ENCODE peak calls at places on chromosomes 6 and 20, in six cellular contexts. One of them, this sample, is unnamed.
A peak's percentile ranks its signal among the peaks of the same experiment; 100 is the strongest.

GRCh38 chr6:96468681-96469224 is 52.9 kb upstream of the UFL1 start:
- DNase-seq in T-helper 2 cell: no peak
- DNase-seq in stimulated activated naive B cell treated with anti-CD40 and anti-IgM and Interleukin-4, amounts not matched to agents 10 μg/mL and 1 μg/mL and 100 μg/mL, for 72 hours: no peak
- DNase-seq in LoVo: no peak
- DNase-seq in NCI-H1092 treated with DMSO at 0.1 percent for 48 hours: peak; percentile 48
- DNase-seq in glutamatergic neuron: no peak
- DNase-seq in this sample: no peak

GRCh38 chr6:118537579-118537978 is 10.5 kb upstream of the PLN start:
- DNase-seq in stimulated activated naive B cell treated with anti-CD40 and anti-IgM and Interleukin-4, amounts not matched to agents 10 μg/mL and 1 μg/mL and 100 μg/mL, for 72 hours: no peak
- DNase-seq in glutamatergic neuron: no peak
- DNase-seq in NCI-H1092 treated with DMSO at 0.1 percent for 48 hours: no peak
- DNase-seq in T-helper 2 cell: no peak
- DNase-seq in LoVo: no peak
- DNase-seq in this sample: no peak

GRCh38 chr6:129069006-129069405 is 186.1 kb downstream of the LAMA2 start:
- DNase-seq in NCI-H1092 treated with DMSO at 0.1 percent for 48 hours: no peak
- DNase-seq in glutamatergic neuron: no peak
- DNase-seq in stimulated activated naive B cell treated with anti-CD40 and anti-IgM and Interleukin-4, amounts not matched to agents 10 μg/mL and 1 μg/mL and 100 μg/mL, for 72 hours: no peak
- DNase-seq in LoVo: no peak
- DNase-seq in T-helper 2 cell: no peak
- DNase-seq in this sample: no peak

GRCh38 chr6:122789862-122790739 is 1.0 kb downstream of the SMPDL3A start:
- DNase-seq in NCI-H1092 treated with DMSO at 0.1 percent for 48 hours: peak; percentile 66
- DNase-seq in LoVo: peak; percentile 61
- DNase-seq in stimulated activated naive B cell treated with anti-CD40 and anti-IgM and Interleukin-4, amounts not matched to agents 10 μg/mL and 1 μg/mL and 100 μg/mL, for 72 hours: peak; percentile 6
- DNase-seq in T-helper 2 cell: no peak
- DNase-seq in glutamatergic neuron: peak; percentile 18
- DNase-seq in this sample: no peak

GRCh38 chr6:72032056-72032455 is 145.7 kb downstream of the RIMS1 start:
- DNase-seq in LoVo: no peak
- DNase-seq in T-helper 2 cell: no peak
- DNase-seq in stimulated activated naive B cell treated with anti-CD40 and anti-IgM and Interleukin-4, amounts not matched to agents 10 μg/mL and 1 μg/mL and 100 μg/mL, for 72 hours: no peak
- DNase-seq in NCI-H1092 treated with DMSO at 0.1 percent for 48 hours: no peak
- DNase-seq in glutamatergic neuron: no peak
- DNase-seq in this sample: no peak

GRCh38 chr20:63889241-63890200 is 5.4 kb upstream of the DNAJC5 start:
- DNase-seq in LoVo: no peak
- DNase-seq in stimulated activated naive B cell treated with anti-CD40 and anti-IgM and Interleukin-4, amounts not matched to agents 10 μg/mL and 1 μg/mL and 100 μg/mL, for 72 hours: no peak
- DNase-seq in glutamatergic neuron: no peak
- DNase-seq in NCI-H1092 treated with DMSO at 0.1 percent for 48 hours: no peak
- DNase-seq in T-helper 2 cell: no peak
- DNase-seq in this sample: no peak

GRCh38 chr20:23162887-23163286 is 76.8 kb upstream of the CD93 start:
- DNase-seq in glutamatergic neuron: no peak
- DNase-seq in LoVo: no peak
- DNase-seq in stimulated activated naive B cell treated with anti-CD40 and anti-IgM and Interleukin-4, amounts not matched to agents 10 μg/mL and 1 μg/mL and 100 μg/mL, for 72 hours: no peak
- DNase-seq in T-helper 2 cell: no peak
- DNase-seq in NCI-H1092 treated with DMSO at 0.1 percent for 48 hours: no peak
- DNase-seq in this sample: no peak

GRCh38 chr6:165858571-165858970 is 195.5 kb upstream of the PDE10A start:
- DNase-seq in LoVo: no peak
- DNase-seq in glutamatergic neuron: no peak
- DNase-seq in T-helper 2 cell: no peak
- DNase-seq in NCI-H1092 treated with DMSO at 0.1 percent for 48 hours: peak; percentile 13
- DNase-seq in stimulated activated naive B cell treated with anti-CD40 and anti-IgM and Interleukin-4, amounts not matched to agents 10 μg/mL and 1 μg/mL and 100 μg/mL, for 72 hours: no peak
- DNase-seq in this sample: no peak

GRCh38 chr20:63706852-63707557 is 771 bp downstream of the ARFRP1 start:
- DNase-seq in LoVo: peak; percentile 53
- DNase-seq in T-helper 2 cell: peak; percentile 55
- DNase-seq in NCI-H1092 treated with DMSO at 0.1 percent for 48 hours: no peak
- DNase-seq in glutamatergic neuron: peak; percentile 66
- DNase-seq in stimulated activated naive B cell treated with anti-CD40 and anti-IgM and Interleukin-4, amounts not matched to agents 10 μg/mL and 1 μg/mL and 100 μg/mL, for 72 hours: peak; percentile 53
- DNase-seq in this sample: no peak

GRCh38 chr6:170049641-170050491 is 241.0 kb downstream of the DLL1 start:
- DNase-seq in LoVo: no peak
- DNase-seq in NCI-H1092 treated with DMSO at 0.1 percent for 48 hours: no peak
- DNase-seq in glutamatergic neuron: peak; percentile 11
- DNase-seq in stimulated activated naive B cell treated with anti-CD40 and anti-IgM and Interleukin-4, amounts not matched to agents 10 μg/mL and 1 μg/mL and 100 μg/mL, for 72 hours: no peak
- DNase-seq in T-helper 2 cell: no peak
- DNase-seq in this sample: no peak

GRCh38 chr20:58001381-58001780 is 227.1 kb downstream of the ANKRD60 start:
- DNase-seq in T-helper 2 cell: no peak
- DNase-seq in stimulated activated naive B cell treated with anti-CD40 and anti-IgM and Interleukin-4, amounts not matched to agents 10 μg/mL and 1 μg/mL and 100 μg/mL, for 72 hours: no peak
- DNase-seq in NCI-H1092 treated with DMSO at 0.1 percent for 48 hours: no peak
- DNase-seq in LoVo: no peak
- DNase-seq in glutamatergic neuron: no peak
- DNase-seq in this sample: no peak